ENCODE peak calls at places on chromosomes 11 and 22, in nine cellular contexts. One of them, this sample, is unnamed.

GRCh38 chr22:24768537-24769374 is 5.8 kb downstream of the PIWIL3 start:
- DNase-seq in neural progenitor cell: peak; percentile 78
- DNase-seq in GDM1: no peak
- DNase-seq in kidney: no peak
- DNase-seq in GM19239: peak; percentile 27
- DNase-seq in fibroblast of mammary gland: peak; percentile 60
- DNase-seq in C1 segment of cervical spinal cord: no peak
- DNase-seq in GM12891: no peak
- DNase-seq in SHP77: peak; percentile 54
- DNase-seq in this sample: no peak

GRCh38 chr11:124760205-124760652 is 1.9 kb downstream of the ESAM start:
- DNase-seq in neural progenitor cell: peak; percentile 28
- DNase-seq in GDM1: no peak
- DNase-seq in kidney: peak; percentile 78
- DNase-seq in GM19239: no peak
- DNase-seq in fibroblast of mammary gland: no peak
- DNase-seq in C1 segment of cervical spinal cord: no peak
- DNase-seq in GM12891: peak; percentile 59
- DNase-seq in SHP77: no peak
- DNase-seq in this sample: peak; percentile 24

GRCh38 chr22:26433805-26434204 is 4.7 kb downstream of the ASPHD2 start:
- DNase-seq in neural progenitor cell: no peak
- DNase-seq in GDM1: no peak
- DNase-seq in kidney: no peak
- DNase-seq in GM19239: no peak
- DNase-seq in fibroblast of mammary gland: no peak
- DNase-seq in C1 segment of cervical spinal cord: no peak
- DNase-seq in GM12891: no peak
- DNase-seq in SHP77: no peak
- DNase-seq in this sample: no peak

GRCh38 chr11:2143652-2144548 is 4.7 kb upstream of the IGF2 start:
- DNase-seq in neural progenitor cell: peak; percentile 69
- DNase-seq in GDM1: no peak
- DNase-seq in kidney: no peak
- DNase-seq in GM19239: no peak
- DNase-seq in fibroblast of mammary gland: no peak
- DNase-seq in C1 segment of cervical spinal cord: no peak
- DNase-seq in GM12891: no peak
- DNase-seq in SHP77: no peak
- DNase-seq in this sample: no peak

GRCh38 chr11:43367382-43368178 is 8.9 kb downstream of the TTC17 start:
- DNase-seq in neural progenitor cell: no peak
- DNase-seq in GDM1: no peak
- DNase-seq in kidney: no peak
- DNase-seq in GM19239: no peak
- DNase-seq in fibroblast of mammary gland: no peak
- DNase-seq in C1 segment of cervical spinal cord: no peak
- DNase-seq in GM12891: no peak
- DNase-seq in SHP77: no peak
- DNase-seq in this sample: no peak

GRCh38 chr22:32327066-32327465 is 30.6 kb upstream of the RFPL3 start:
- DNase-seq in neural progenitor cell: no peak
- DNase-seq in GDM1: no peak
- DNase-seq in kidney: no peak
- DNase-seq in GM19239: no peak
- DNase-seq in fibroblast of mammary gland: peak; percentile 9
- DNase-seq in C1 segment of cervical spinal cord: no peak
- DNase-seq in GM12891: no peak
- DNase-seq in SHP77: no peak
- DNase-seq in this sample: no peak

GRCh38 chr22:30598986-30599385 is 7.3 kb upstream of the PES1 start:
- DNase-seq in neural progenitor cell: no peak
- DNase-seq in GDM1: no peak
- DNase-seq in kidney: no peak
- DNase-seq in GM19239: no peak
- DNase-seq in fibroblast of mammary gland: no peak
- DNase-seq in C1 segment of cervical spinal cord: no peak
- DNase-seq in GM12891: no peak
- DNase-seq in SHP77: no peak
- DNase-seq in this sample: no peak

GRCh38 chr11:87597696-87598095 is 560.0 kb downstream of the TMEM135 start:
- DNase-seq in neural progenitor cell: no peak
- DNase-seq in GDM1: no peak
- DNase-seq in kidney: no peak
- DNase-seq in GM19239: no peak
- DNase-seq in fibroblast of mammary gland: no peak
- DNase-seq in C1 segment of cervical spinal cord: no peak
- DNase-seq in GM12891: no peak
- DNase-seq in SHP77: peak; percentile 69
- DNase-seq in this sample: no peak

GRCh38 chr22:27094633-27095308 is 437.4 kb downstream of the MIAT start:
- DNase-seq in neural progenitor cell: no peak
- DNase-seq in GDM1: no peak
- DNase-seq in kidney: no peak
- DNase-seq in GM19239: no peak
- DNase-seq in fibroblast of mammary gland: peak; percentile 33
- DNase-seq in C1 segment of cervical spinal cord: no peak
- DNase-seq in GM12891: no peak
- DNase-seq in SHP77: no peak
- DNase-seq in this sample: no peak

GRCh38 chr11:73388241-73389133 is 12.3 kb downstream of the RELT start:
- DNase-seq in neural progenitor cell: peak; percentile 20
- DNase-seq in GDM1: peak; percentile 74
- DNase-seq in kidney: peak; percentile 79
- DNase-seq in GM19239: no peak
- DNase-seq in fibroblast of mammary gland: no peak
- DNase-seq in C1 segment of cervical spinal cord: no peak
- DNase-seq in GM12891: no peak
- DNase-seq in SHP77: no peak
- DNase-seq in this sample: peak; percentile 70

GRCh38 chr11:129720994-129721393 is 94.7 kb upstream of the TMEM45B start:
- DNase-seq in neural progenitor cell: no peak
- DNase-seq in GDM1: no peak
- DNase-seq in kidney: no peak
- DNase-seq in GM19239: no peak
- DNase-seq in fibroblast of mammary gland: no peak
- DNase-seq in C1 segment of cervical spinal cord: no peak
- DNase-seq in GM12891: no peak
- DNase-seq in SHP77: no peak
- DNase-seq in this sample: no peak

GRCh38 chr11:128715691-128716153 is 21.9 kb downstream of the FLI1 start:
- DNase-seq in neural progenitor cell: peak; percentile 14
- DNase-seq in GDM1: no peak
- DNase-seq in kidney: no peak
- DNase-seq in GM19239: no peak
- DNase-seq in fibroblast of mammary gland: peak; percentile 14
- DNase-seq in C1 segment of cervical spinal cord: no peak
- DNase-seq in GM12891: no peak
- DNase-seq in SHP77: no peak
- DNase-seq in this sample: no peak

GRCh38 chr11:69918938-69919650 is 99.9 kb upstream of the FGF3 start:
- DNase-seq in neural progenitor cell: peak; percentile 88
- DNase-seq in GDM1: peak; percentile 50
- DNase-seq in kidney: peak; percentile 91
- DNase-seq in GM19239: peak; percentile 65
- DNase-seq in fibroblast of mammary gland: peak; percentile 47
- DNase-seq in C1 segment of cervical spinal cord: no peak
- DNase-seq in GM12891: peak; percentile 89
- DNase-seq in SHP77: peak; percentile 25
- DNase-seq in this sample: peak; percentile 88

GRCh38 chr22:23168381-23169031 is 11.8 kb upstream of the BCR start:
- DNase-seq in neural progenitor cell: no peak
- DNase-seq in GDM1: no peak
- DNase-seq in kidney: peak; percentile 39
- DNase-seq in GM19239: no peak
- DNase-seq in fibroblast of mammary gland: no peak
- DNase-seq in C1 segment of cervical spinal cord: no peak
- DNase-seq in GM12891: no peak
- DNase-seq in SHP77: no peak
- DNase-seq in this sample: no peak

GRCh38 chr11:111561801-111562325 is 21.3 kb downstream of the LAYN start:
- DNase-seq in neural progenitor cell: no peak
- DNase-seq in GDM1: no peak
- DNase-seq in kidney: no peak
- DNase-seq in GM19239: no peak
- DNase-seq in fibroblast of mammary gland: peak; percentile 90
- DNase-seq in C1 segment of cervical spinal cord: no peak
- DNase-seq in GM12891: no peak
- DNase-seq in SHP77: no peak
- DNase-seq in this sample: no peak

GRCh38 chr11:117385471-117385870 is 57.8 kb downstream of the CEP164 start:
- DNase-seq in neural progenitor cell: no peak
- DNase-seq in GDM1: no peak
- DNase-seq in kidney: no peak
- DNase-seq in GM19239: no peak
- DNase-seq in fibroblast of mammary gland: no peak
- DNase-seq in C1 segment of cervical spinal cord: no peak
- DNase-seq in GM12891: no peak
- DNase-seq in SHP77: no peak
- DNase-seq in this sample: no peak

GRCh38 chr11:9459573-9460321 is 1.1 kb upstream of the ZNF143 start:
- DNase-seq in neural progenitor cell: no peak
- DNase-seq in GDM1: no peak
- DNase-seq in kidney: no peak
- DNase-seq in GM19239: no peak
- DNase-seq in fibroblast of mammary gland: peak; percentile 75
- DNase-seq in C1 segment of cervical spinal cord: no peak
- DNase-seq in GM12891: no peak
- DNase-seq in SHP77: no peak
- DNase-seq in this sample: no peak

GRCh38 chr11:30312243-30312642 is 10.7 kb upstream of the ARL14EP start:
- DNase-seq in neural progenitor cell: no peak
- DNase-seq in GDM1: no peak
- DNase-seq in kidney: no peak
- DNase-seq in GM19239: no peak
- DNase-seq in fibroblast of mammary gland: no peak
- DNase-seq in C1 segment of cervical spinal cord: no peak
- DNase-seq in GM12891: no peak
- DNase-seq in SHP77: no peak
- DNase-seq in this sample: no peak

GRCh38 chr22:31574015-31574670 is 77.8 kb downstream of the SFI1 start:
- DNase-seq in neural progenitor cell: no peak
- DNase-seq in GDM1: no peak
- DNase-seq in kidney: no peak
- DNase-seq in GM19239: no peak
- DNase-seq in fibroblast of mammary gland: peak; percentile 43
- DNase-seq in C1 segment of cervical spinal cord: no peak
- DNase-seq in GM12891: no peak
- DNase-seq in SHP77: no peak
- DNase-seq in this sample: no peak

GRCh38 chr11:134014502-134014901 is 54.4 kb upstream of the JAM3 start:
- DNase-seq in neural progenitor cell: peak; percentile 64
- DNase-seq in GDM1: no peak
- DNase-seq in kidney: no peak
- DNase-seq in GM19239: no peak
- DNase-seq in fibroblast of mammary gland: no peak
- DNase-seq in C1 segment of cervical spinal cord: no peak
- DNase-seq in GM12891: no peak
- DNase-seq in SHP77: peak; percentile 66
- DNase-seq in this sample: no peak

GRCh38 chr22:47816121-47816915 is 1053.9 kb downstream of the TBC1D22A start:
- DNase-seq in neural progenitor cell: no peak
- DNase-seq in GDM1: no peak
- DNase-seq in kidney: no peak
- DNase-seq in GM19239: no peak
- DNase-seq in fibroblast of mammary gland: no peak
- DNase-seq in C1 segment of cervical spinal cord: no peak
- DNase-seq in GM12891: no peak
- DNase-seq in SHP77: no peak
- DNase-seq in this sample: no peak

GRCh38 chr22:29031236-29031982 is 30.2 kb downstream of the C22orf31 start:
- DNase-seq in neural progenitor cell: peak; percentile 66
- DNase-seq in GDM1: no peak
- DNase-seq in kidney: peak; percentile 93
- DNase-seq in GM19239: no peak
- DNase-seq in fibroblast of mammary gland: peak; percentile 99
- DNase-seq in C1 segment of cervical spinal cord: no peak
- DNase-seq in GM12891: no peak
- DNase-seq in SHP77: peak; percentile 60
- DNase-seq in this sample: peak; percentile 68

GRCh38 chr11:112656772-112657428 is 304.3 kb upstream of the NCAM1 start:
- DNase-seq in neural progenitor cell: no peak
- DNase-seq in GDM1: no peak
- DNase-seq in kidney: no peak
- DNase-seq in GM19239: no peak
- DNase-seq in fibroblast of mammary gland: peak; percentile 88
- DNase-seq in C1 segment of cervical spinal cord: no peak
- DNase-seq in GM12891: no peak
- DNase-seq in SHP77: no peak
- DNase-seq in this sample: peak; percentile 64

GRCh38 chr11:62125316-62125715 is 1.5 kb downstream of the INCENP start:
- DNase-seq in neural progenitor cell: no peak
- DNase-seq in GDM1: no peak
- DNase-seq in kidney: no peak
- DNase-seq in GM19239: no peak
- DNase-seq in fibroblast of mammary gland: no peak
- DNase-seq in C1 segment of cervical spinal cord: no peak
- DNase-seq in GM12891: no peak
- DNase-seq in SHP77: no peak
- DNase-seq in this sample: no peak

GRCh38 chr11:34154059-34154875 is 48.8 kb downstream of the NAT10 start:
- DNase-seq in neural progenitor cell: no peak
- DNase-seq in GDM1: peak; percentile 71
- DNase-seq in kidney: peak; percentile 47
- DNase-seq in GM19239: peak; percentile 59
- DNase-seq in fibroblast of mammary gland: no peak
- DNase-seq in C1 segment of cervical spinal cord: no peak
- DNase-seq in GM12891: peak; percentile 61
- DNase-seq in SHP77: no peak
- DNase-seq in this sample: peak; percentile 34

GRCh38 chr11:124811423-124812125 is 11.4 kb upstream of the MSANTD2 start:
- DNase-seq in neural progenitor cell: no peak
- DNase-seq in GDM1: no peak
- DNase-seq in kidney: no peak
- DNase-seq in GM19239: no peak
- DNase-seq in fibroblast of mammary gland: no peak
- DNase-seq in C1 segment of cervical spinal cord: no peak
- DNase-seq in GM12891: no peak
- DNase-seq in SHP77: no peak
- DNase-seq in this sample: no peak

GRCh38 chr22:37505989-37506388 is 13.2 kb downstream of the CARD10 start:
- DNase-seq in neural progenitor cell: no peak
- DNase-seq in GDM1: no peak
- DNase-seq in kidney: no peak
- DNase-seq in GM19239: no peak
- DNase-seq in fibroblast of mammary gland: no peak
- DNase-seq in C1 segment of cervical spinal cord: no peak
- DNase-seq in GM12891: no peak
- DNase-seq in SHP77: no peak
- DNase-seq in this sample: no peak

GRCh38 chr22:32680895-32681294 is 120.6 kb upstream of the TIMP3 start:
- DNase-seq in neural progenitor cell: no peak
- DNase-seq in GDM1: no peak
- DNase-seq in kidney: no peak
- DNase-seq in GM19239: no peak
- DNase-seq in fibroblast of mammary gland: no peak
- DNase-seq in C1 segment of cervical spinal cord: no peak
- DNase-seq in GM12891: no peak
- DNase-seq in SHP77: no peak
- DNase-seq in this sample: no peak

GRCh38 chr11:109914809-109915653 is 178.2 kb upstream of the ZC3H12C start:
- DNase-seq in neural progenitor cell: no peak
- DNase-seq in GDM1: no peak
- DNase-seq in kidney: no peak
- DNase-seq in GM19239: no peak
- DNase-seq in fibroblast of mammary gland: peak; percentile 61
- DNase-seq in C1 segment of cervical spinal cord: no peak
- DNase-seq in GM12891: no peak
- DNase-seq in SHP77: no peak
- DNase-seq in this sample: no peak

GRCh38 chr22:44180706-44181032 is at the start of gene PARVG:
- DNase-seq in neural progenitor cell: no peak
- DNase-seq in GDM1: peak; percentile 63
- DNase-seq in kidney: no peak
- DNase-seq in GM19239: peak; percentile 74
- DNase-seq in fibroblast of mammary gland: no peak
- DNase-seq in C1 segment of cervical spinal cord: no peak
- DNase-seq in GM12891: peak; percentile 76
- DNase-seq in SHP77: no peak
- DNase-seq in this sample: no peak

GRCh38 chr11:2839395-2839941 is 46.1 kb downstream of the CDKN1C start:
- DNase-seq in neural progenitor cell: no peak
- DNase-seq in GDM1: no peak
- DNase-seq in kidney: no peak
- DNase-seq in GM19239: no peak
- DNase-seq in fibroblast of mammary gland: no peak
- DNase-seq in C1 segment of cervical spinal cord: no peak
- DNase-seq in GM12891: no peak
- DNase-seq in SHP77: no peak
- DNase-seq in this sample: no peak